ENCODE peak calls at places on chromosome 15, in four cellular contexts. X is HL-60, W is K562, H is GM12878. L is an unnamed sample.

GRCh38 chr15:66714543-66714981 is 12.5 kb downstream of the SMAD6 start:
- DNase-seq in H (no peak), X (no peak), W (no peak), L (no peak)

GRCh38 chr15:47872869-47873301 is 155.6 kb downstream of the SEMA6D start:
- DNase-seq in W (no peak), X (no peak), H (no peak), L (no peak)

GRCh38 chr15:83776986-83777385 is 123.1 kb downstream of the ADAMTSL3 start:
- DNase-seq in X (no peak), H (no peak), W (no peak), L (no peak)

GRCh38 chr15:29270976-29271375 is 1.4 kb upstream of the NSMCE3 start:
- DNase-seq in H (no peak), X (no peak), W (no peak), L (no peak)

GRCh38 chr15:92811514-92811913 is 88.6 kb upstream of the CHD2 start:
- DNase-seq in H (no peak), X (no peak), W (peak), L (no peak)

GRCh38 chr15:62874933-62875625 is 167.5 kb upstream of the TPM1 start:
- DNase-seq in H (no peak), X (no peak), W (no peak), L (no peak)

GRCh38 chr15:58501006-58501405 is 69.2 kb downstream of the LIPC start:
- DNase-seq in H (no peak), W (no peak), X (no peak), L (no peak)

GRCh38 chr15:65096481-65097385 is 18.3 kb downstream of the UBAP1L start:
- DNase-seq in W (no peak), X (no peak), H (no peak), L (no peak)

GRCh38 chr15:78915341-78916087 is 29.3 kb downstream of the CTSH start:
- DNase-seq in W (no peak), X (peak), H (no peak), L (no peak)

GRCh38 chr15:94032571-94032970 is 198.8 kb upstream of the MCTP2 start:
- DNase-seq in H (no peak), X (no peak), W (no peak), L (no peak)

GRCh38 chr15:58473720-58474119 is 41.9 kb downstream of the LIPC start:
- DNase-seq in W (no peak), H (peak), X (no peak), L (no peak)

GRCh38 chr15:68411276-68411675 is 20.7 kb downstream of the ITGA11 start:
- DNase-seq in W (no peak), H (no peak), X (no peak), L (no peak)

GRCh38 chr15:94815110-94815726 is 583.9 kb downstream of the MCTP2 start:
- DNase-seq in W (no peak), H (no peak), X (no peak), L (no peak)

GRCh38 chr15:94404733-94405283 is 173.4 kb downstream of the MCTP2 start:
- DNase-seq in X (no peak), W (no peak), H (no peak), L (no peak)

GRCh38 chr15:57485869-57486268 is 105.8 kb upstream of the MYZAP start:
- DNase-seq in H (no peak), W (no peak), X (no peak), L (no peak)

GRCh38 chr15:79004336-79004735 is 59.5 kb upstream of the CTSH start:
- DNase-seq in W (peak), X (peak), H (peak), L (peak)

GRCh38 chr15:95469601-95470000 is 860.9 kb upstream of the NR2F2 start:
- DNase-seq in X (no peak), H (no peak), W (no peak), L (no peak)

GRCh38 chr15:41233367-41233771 is 2.3 kb downstream of the CHP1 start:
- DNase-seq in H (no peak), W (peak), X (no peak), L (no peak)

GRCh38 chr15:31471731-31472430 is 145.2 kb downstream of the KLF13 start:
- DNase-seq in X (no peak), H (no peak), W (no peak), L (no peak)

GRCh38 chr15:93052090-93052892 is 36.7 kb downstream of the RGMA start:
- DNase-seq in W (peak), H (no peak), X (peak), L (no peak)

GRCh38 chr15:83753872-83754493 is 100.1 kb downstream of the ADAMTSL3 start:
- DNase-seq in H (no peak), W (no peak), X (no peak), L (no peak)

GRCh38 chr15:80317389-80318169 is 65.6 kb upstream of the CTXND1 start:
- DNase-seq in X (no peak), W (peak), H (no peak), L (no peak)

GRCh38 chr15:56732135-56732880 is 1.0 kb downstream of the ZNF280D start:
- DNase-seq in X (no peak), H (no peak), W (peak), L (no peak)

GRCh38 chr15:52441846-52442245 is 86.8 kb downstream of the MYO5A start:
- DNase-seq in X (no peak), H (no peak), W (no peak), L (no peak)

GRCh38 chr15:73894133-73894814 is 20.9 kb downstream of the TBC1D21 start:
- DNase-seq in W (no peak), X (no peak), H (no peak), L (no peak)

GRCh38 chr15:77636209-77636608 is 3.5 kb upstream of the LINGO1 start:
- DNase-seq in W (no peak), H (no peak), X (no peak), L (no peak)
- TF ChIP-seq SPI1 in W (no peak), H (no peak), X (no peak), L (no peak)

DNA sequence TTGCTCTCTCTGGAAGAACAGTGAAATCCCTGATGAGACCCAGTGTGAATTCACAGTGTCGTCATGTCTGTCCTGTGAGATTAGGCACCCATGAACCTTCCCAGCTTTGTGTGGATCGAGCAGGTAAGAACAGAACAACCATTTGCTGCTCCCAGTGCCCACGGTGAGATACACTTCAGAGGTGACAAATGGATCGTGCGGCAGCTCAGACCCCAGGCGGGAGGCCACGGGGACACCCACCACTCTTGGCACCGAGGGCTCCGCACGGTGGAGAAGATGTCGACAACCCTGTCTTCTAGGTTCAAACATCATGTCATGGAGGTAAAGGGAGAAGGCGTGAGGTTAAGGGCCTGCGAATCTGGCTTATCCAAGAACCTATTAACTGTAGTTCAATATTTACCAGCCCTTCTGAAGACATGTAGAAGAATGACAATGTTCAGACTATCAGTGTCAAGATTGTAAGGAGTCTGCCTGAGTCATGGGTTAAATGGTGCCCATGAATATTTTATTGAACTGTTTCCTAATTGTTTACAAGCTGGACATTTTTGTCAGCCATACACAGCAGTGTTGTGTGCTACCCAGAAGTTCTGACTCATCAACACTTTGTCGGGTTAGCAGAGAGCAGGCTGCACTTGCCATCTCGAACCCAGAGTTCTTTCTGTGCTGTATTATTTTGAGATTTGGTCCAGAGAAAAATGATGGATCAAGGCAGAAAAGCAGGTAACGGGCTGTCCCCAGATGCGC is 15.5 kb upstream of the PCSK6 start:
- DNase-seq in W (no peak), X (no peak), H (no peak), L (no peak)
- TF ChIP-seq SPI1 in W (no peak), X (no peak), H (no peak), L (no peak)

GRCh38 chr15:43104426-43104825 is 1.4 kb downstream of the UBR1 start:
- DNase-seq in W (peak), H (no peak), X (no peak), L (no peak)
- TF ChIP-seq SPI1 in W (no peak), H (no peak), X (no peak), L (no peak)

GRCh38 chr15:45703670-45704328 is 69.0 kb downstream of the SQOR start:
- DNase-seq in H (no peak), W (no peak), X (no peak), L (no peak)
- TF ChIP-seq SPI1 in H (no peak), W (no peak), X (no peak), L (no peak)

GRCh38 chr15:100731259-100732156 is 129.1 kb downstream of the ASB7 start:
- DNase-seq in W (no peak), X (no peak), H (no peak), L (no peak)

GRCh38 chr15:100730655-100731240 is 128.4 kb downstream of the ASB7 start:
- DNase-seq in X (no peak), W (no peak), H (no peak), L (no peak)

GRCh38 chr15:100733088-100733487 is 130.7 kb downstream of the ASB7 start:
- DNase-seq in X (no peak), H (no peak), W (no peak), L (no peak)

GRCh38 chr15:100733786-100734185 is 131.4 kb downstream of the ASB7 start:
- DNase-seq in X (no peak), W (no peak), H (no peak), L (no peak)

GRCh38 chr15:100732359-100733055 is 130.1 kb downstream of the ASB7 start:
- DNase-seq in W (no peak), X (no peak), H (no peak), L (no peak)
- TF ChIP-seq SPI1 in W (no peak), X (no peak), H (no peak), L (no peak)